ENCODE peak calls at places on chromosomes 11 and 22, in eight cellular contexts. U is choroid plexus epithelial cell, I is sigmoid colon, J is adrenal gland, H is epithelial cell of esophagus, R is AG10803, V is fibroblast of the aortic adventitia, G is AG04449. C is an unnamed sample.

GRCh38 chr11:44885065-44885777 is 65.5 kb downstream of the TP53I11 start:
- DNase-seq in I (no peak), J (no peak), V (no peak), R (no peak), G (no peak), H (no peak), U (no peak), C (no peak)

GRCh38 chr11:62710001-62710345 is 2.5 kb downstream of the GNG3 start:
- DNase-seq in U (peak), R (peak), G (no peak), I (peak), H (no peak), V (peak), J (peak), C (no peak)

GRCh38 chr22:46815896-46816721 is 53.7 kb downstream of the TBC1D22A start:
- DNase-seq in J (peak), I (no peak), V (peak), G (no peak), U (peak), H (no peak), R (peak), C (no peak)

GRCh38 chr11:83172551-83172950 is 15.6 kb downstream of the PCF11 start:
- DNase-seq in H (no peak), G (no peak), R (no peak), V (no peak), J (no peak), I (no peak), U (no peak), C (no peak)

GRCh38 chr22:32809786-32810185 is 8.3 kb downstream of the TIMP3 start:
- DNase-seq in I (peak), V (no peak), H (no peak), G (no peak), R (no peak), U (no peak), J (no peak), C (no peak)

GRCh38 chr11:82996966-82997606 is 74.6 kb downstream of the RAB30 start:
- DNase-seq in V (no peak), R (no peak), I (no peak), J (peak), G (no peak), H (peak), U (no peak), C (no peak)

GRCh38 chr11:6013042-6013441 is 6.3 kb upstream of the OR56A4 start:
- DNase-seq in I (no peak), H (no peak), G (no peak), U (no peak), J (no peak), R (no peak), V (no peak), C (no peak)

GRCh38 chr11:34426766-34427170 is 12.0 kb upstream of the CAT start:
- DNase-seq in V (peak), R (peak), H (no peak), G (no peak), U (no peak), I (no peak), J (no peak), C (no peak)

GRCh38 chr22:22578702-22579424 is 19.8 kb upstream of the PRAME start:
- DNase-seq in G (no peak), U (peak), R (peak), H (peak), V (peak), I (no peak), J (peak), C (no peak)

GRCh38 chr22:44658371-44658953 is 43.5 kb upstream of the PRR5 start:
- DNase-seq in U (peak), G (peak), V (peak), J (no peak), H (no peak), I (peak), R (peak), C (no peak)

GRCh38 chr11:132234878-132235277 is 864.5 kb downstream of the NTM start:
- DNase-seq in I (no peak), J (no peak), H (peak), R (peak), G (peak), U (peak), V (peak), C (no peak)

GRCh38 chr22:25554321-25555088 is 10.0 kb upstream of the GRK3 start:
- DNase-seq in J (no peak), R (no peak), G (no peak), H (no peak), V (no peak), U (no peak), I (no peak), C (no peak)
- TF ChIP-seq CTCF in J (no peak), R (no peak), G (no peak), H (no peak), V (no peak), U (no peak), I (no peak), C (no peak)

GRCh38 chr11:66475349-66476172 is 4.7 kb upstream of the DPP3 start:
- DNase-seq in R (no peak), J (no peak), V (no peak), G (no peak), I (no peak), U (no peak), H (no peak), C (no peak)

GRCh38 chr11:66473608-66474525 is 6.4 kb upstream of the DPP3 start:
- DNase-seq in V (no peak), H (peak), R (no peak), G (no peak), J (no peak), U (no peak), I (no peak), C (no peak)

GRCh38 chr11:66476841-66477251 is 3.4 kb upstream of the DPP3 start:
- DNase-seq in V (no peak), H (no peak), G (no peak), J (no peak), R (no peak), I (no peak), U (no peak), C (no peak)

GRCh38 chr11:66477256-66478201 is 2.7 kb upstream of the DPP3 start:
- DNase-seq in I (no peak), J (no peak), V (no peak), R (no peak), U (no peak), H (no peak), G (no peak), C (no peak)

GRCh38 chr11:66476173-66476840 is 3.9 kb upstream of the DPP3 start:
- DNase-seq in I (no peak), R (no peak), G (no peak), V (no peak), U (no peak), J (no peak), H (no peak), C (no peak)
- TF ChIP-seq CTCF in I (no peak), R (no peak), G (no peak), V (no peak), U (peak), J (no peak), H (no peak), C (no peak)

GRCh38 chr11:31529701-31530100 is 20.1 kb downstream of the ELP4 start:
- DNase-seq in V (no peak), G (no peak), H (no peak), R (no peak), I (no peak), U (no peak), J (no peak), C (no peak)

GRCh38 chr11:31531293-31531692 is 21.7 kb downstream of the ELP4 start:
- DNase-seq in J (no peak), H (no peak), U (no peak), G (no peak), R (no peak), I (no peak), V (no peak), C (no peak)

DNA sequence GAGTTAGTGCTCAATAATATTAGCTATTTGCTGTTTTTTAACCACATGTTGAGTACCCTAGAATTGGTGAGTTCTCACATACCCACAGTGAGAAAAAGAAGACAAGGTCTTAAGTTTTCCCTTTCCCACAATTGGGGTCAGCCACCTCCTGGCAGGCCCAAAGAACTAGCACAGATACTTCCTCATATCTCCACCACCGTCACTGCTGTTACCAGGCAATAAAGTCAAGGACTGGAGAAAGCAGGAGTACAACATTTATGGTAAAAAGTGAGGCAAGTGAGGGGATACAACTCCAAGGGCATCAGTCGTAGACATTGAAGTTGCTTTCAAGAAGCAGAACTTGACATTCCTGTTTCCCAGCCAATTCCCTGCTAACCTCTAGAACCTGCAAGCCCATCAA is 19.6 kb downstream of the ELP4 start:
- DNase-seq in I (no peak), G (no peak), V (no peak), J (no peak), U (no peak), R (no peak), H (peak), C (no peak)
- TF ChIP-seq CTCF in I (no peak), G (no peak), V (no peak), J (no peak), U (no peak), R (no peak), H (no peak), C (no peak)

DNA sequence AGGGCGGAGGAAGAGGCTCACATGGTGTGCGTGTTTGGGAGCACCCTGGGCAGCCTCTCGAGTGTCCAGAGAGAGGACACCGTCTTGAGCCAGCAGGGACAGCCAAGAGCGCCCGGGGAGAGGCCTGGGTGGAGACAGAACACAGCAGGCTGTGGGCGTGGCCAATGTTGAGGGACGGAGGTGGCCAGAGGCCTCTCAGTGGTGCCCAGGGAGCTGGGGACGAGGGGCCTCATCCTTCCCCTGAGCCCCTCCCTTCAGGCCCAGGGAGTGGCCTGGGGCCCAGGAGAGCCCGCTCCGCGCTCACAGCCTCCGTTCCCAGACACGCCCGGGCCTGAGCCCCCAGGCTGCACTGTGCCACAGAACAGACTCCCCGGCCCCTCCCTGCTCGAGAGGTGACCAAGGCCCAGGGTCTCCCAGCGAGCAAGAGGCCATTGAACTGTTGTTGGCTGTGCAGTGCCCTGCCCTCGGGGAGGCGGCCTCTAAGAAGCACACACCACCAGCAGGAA is 48.4 kb downstream of the CDKN1C start:
- DNase-seq in V (peak), U (peak), J (peak), G (no peak), I (peak), R (peak), H (no peak), C (peak)
- TF ChIP-seq CTCF in V (peak), U (peak), J (no peak), G (peak), I (peak), R (peak), H (peak), C (no peak)

GRCh38 chr11:64156235-64157011 is 9.5 kb downstream of the MACROD1 start:
- DNase-seq in G (no peak), U (no peak), J (peak), V (no peak), H (no peak), I (no peak), R (no peak), C (no peak)
- TF ChIP-seq CTCF in G (no peak), U (no peak), J (no peak), V (no peak), H (no peak), I (no peak), R (no peak), C (no peak)

GRCh38 chr11:76248210-76248609 is 41.9 kb upstream of the WNT11 start:
- DNase-seq in V (no peak), J (no peak), I (no peak), G (no peak), U (no peak), H (no peak), R (no peak), C (peak)
- TF ChIP-seq CTCF in V (peak), J (no peak), I (no peak), G (no peak), U (peak), H (no peak), R (peak), C (peak)

DNA sequence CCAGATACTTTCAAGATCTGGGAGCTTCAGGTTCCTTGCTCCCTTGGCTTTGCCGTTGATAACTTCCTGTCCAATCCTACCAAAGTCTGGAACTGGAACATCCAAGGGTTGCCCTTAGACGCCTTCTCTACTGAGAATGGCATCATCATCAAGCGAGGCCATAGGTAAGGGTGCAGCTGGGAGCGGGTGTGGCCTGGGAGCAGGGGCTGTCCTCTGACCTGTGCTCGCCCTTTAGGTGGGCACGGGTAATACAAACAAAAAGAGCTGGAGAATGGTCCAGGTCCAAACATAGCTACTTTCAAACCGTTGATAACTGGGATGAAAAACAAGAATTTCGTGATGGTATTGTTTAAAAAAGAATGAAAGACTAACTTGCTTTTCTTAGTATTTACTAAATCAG is 25.0 kb downstream of the CASP12 start:
- DNase-seq in V (no peak), J (no peak), U (no peak), I (no peak), R (no peak), H (no peak), G (no peak), C (no peak)
- TF ChIP-seq CTCF in V (peak), J (no peak), U (no peak), I (no peak), R (no peak), H (peak), G (no peak), C (no peak)